ENCODE peak calls at places on chromosomes 7 and 10, in five cellular contexts. One of them, this sample, is unnamed.

GRCh38 chr10:44369851-44370250 is 15.0 kb downstream of the CXCL12 start:
- DNase-seq in HepG2: no peak
- DNase-seq in HCT116: no peak
- DNase-seq in GM12878: no peak
- DNase-seq in SK-N-SH: no peak
- DNase-seq in this sample: no peak

GRCh38 chr10:1698185-1698584 is 39.1 kb downstream of the ADARB2 start:
- DNase-seq in HepG2: no peak
- DNase-seq in HCT116: no peak
- DNase-seq in GM12878: no peak
- DNase-seq in SK-N-SH: no peak
- DNase-seq in this sample: no peak

GRCh38 chr10:42781893-42782445 is 626 bp upstream of the BMS1 start:
- DNase-seq in HepG2: no peak
- DNase-seq in HCT116: no peak
- DNase-seq in GM12878: no peak
- DNase-seq in SK-N-SH: no peak
- DNase-seq in this sample: no peak

GRCh38 chr7:151679868-151680534 is 160.3 kb upstream of the RHEB start:
- DNase-seq in HepG2: no peak
- DNase-seq in HCT116: no peak
- DNase-seq in GM12878: no peak
- DNase-seq in SK-N-SH: no peak
- DNase-seq in this sample: no peak

GRCh38 chr7:46589282-46589681 is 668.2 kb upstream of the IGFBP3 start:
- DNase-seq in HepG2: no peak
- DNase-seq in HCT116: no peak
- DNase-seq in GM12878: no peak
- DNase-seq in SK-N-SH: no peak
- DNase-seq in this sample: no peak

GRCh38 chr10:118596426-118597124 is 1.1 kb upstream of the PRLHR start:
- DNase-seq in HepG2: no peak
- DNase-seq in HCT116: no peak
- DNase-seq in GM12878: no peak
- DNase-seq in SK-N-SH: peak; percentile 60
- DNase-seq in this sample: no peak

GRCh38 chr10:33410860-33411234 is 76.4 kb upstream of the NRP1 start:
- DNase-seq in HepG2: no peak
- DNase-seq in HCT116: no peak
- DNase-seq in GM12878: no peak
- DNase-seq in SK-N-SH: no peak
- DNase-seq in this sample: no peak

GRCh38 chr7:1246871-1247526 is 14.3 kb downstream of the UNCX start:
- DNase-seq in HepG2: no peak
- DNase-seq in HCT116: no peak
- DNase-seq in GM12878: no peak
- DNase-seq in SK-N-SH: no peak
- DNase-seq in this sample: no peak

GRCh38 chr7:152338553-152338952 is 97.2 kb downstream of the KMT2C start:
- DNase-seq in HepG2: no peak
- DNase-seq in HCT116: no peak
- DNase-seq in GM12878: no peak
- DNase-seq in SK-N-SH: no peak
- DNase-seq in this sample: no peak

GRCh38 chr7:140402178-140402835 is 1.6 kb upstream of the RAB19 start:
- DNase-seq in HepG2: no peak
- DNase-seq in HCT116: no peak
- DNase-seq in GM12878: no peak
- DNase-seq in SK-N-SH: no peak
- DNase-seq in this sample: no peak

GRCh38 chr10:110007171-110007700 is 548 bp upstream of the ADD3 start:
- DNase-seq in HepG2: no peak
- DNase-seq in HCT116: no peak
- DNase-seq in GM12878: no peak
- DNase-seq in SK-N-SH: no peak
- DNase-seq in this sample: peak; percentile 71

GRCh38 chr10:103651783-103652476 is 158.4 kb downstream of the NEURL1 start:
- DNase-seq in HepG2: peak; percentile 58
- DNase-seq in HCT116: no peak
- DNase-seq in GM12878: no peak
- DNase-seq in SK-N-SH: no peak
- DNase-seq in this sample: no peak

GRCh38 chr10:43667736-43668371 is 19.2 kb upstream of the ZNF32 start:
- DNase-seq in HepG2: no peak
- DNase-seq in HCT116: no peak
- DNase-seq in GM12878: no peak
- DNase-seq in SK-N-SH: no peak
- DNase-seq in this sample: no peak

GRCh38 chr7:110595694-110596093 is 495.2 kb upstream of the LRRN3 start:
- DNase-seq in HepG2: no peak
- DNase-seq in HCT116: no peak
- DNase-seq in GM12878: no peak
- DNase-seq in SK-N-SH: no peak
- DNase-seq in this sample: peak; percentile 4

GRCh38 chr10:123502983-123503382 is 163.2 kb upstream of the GPR26 start:
- DNase-seq in HepG2: no peak
- DNase-seq in HCT116: no peak
- DNase-seq in GM12878: no peak
- DNase-seq in SK-N-SH: no peak
- DNase-seq in this sample: no peak

GRCh38 chr7:114502454-114503254 is 88.0 kb downstream of the FOXP2 start:
- DNase-seq in HepG2: no peak
- DNase-seq in HCT116: no peak
- DNase-seq in GM12878: no peak
- DNase-seq in SK-N-SH: no peak
- DNase-seq in this sample: no peak

GRCh38 chr7:155356323-155357105 is 58.8 kb downstream of the INSIG1 start:
- DNase-seq in HepG2: peak; percentile 7
- DNase-seq in HCT116: peak; percentile 31
- DNase-seq in GM12878: no peak
- DNase-seq in SK-N-SH: peak; percentile 67
- DNase-seq in this sample: peak; percentile 46

GRCh38 chr10:62131724-62132123 is 136.9 kb downstream of the RTKN2 start:
- DNase-seq in HepG2: no peak
- DNase-seq in HCT116: no peak
- DNase-seq in GM12878: no peak
- DNase-seq in SK-N-SH: no peak
- DNase-seq in this sample: no peak

GRCh38 chr7:10521306-10521705 is 452.4 kb upstream of the PHF14 start:
- DNase-seq in HepG2: no peak
- DNase-seq in HCT116: no peak
- DNase-seq in GM12878: no peak
- DNase-seq in SK-N-SH: no peak
- DNase-seq in this sample: no peak

GRCh38 chr7:107103369-107103768 is 58.9 kb downstream of the PRKAR2B start:
- DNase-seq in HepG2: no peak
- DNase-seq in HCT116: no peak
- DNase-seq in GM12878: no peak
- DNase-seq in SK-N-SH: peak; percentile 79
- DNase-seq in this sample: no peak

GRCh38 chr7:132351858-132352539 is 224.3 kb downstream of the PLXNA4 start:
- DNase-seq in HepG2: no peak
- DNase-seq in HCT116: no peak
- DNase-seq in GM12878: no peak
- DNase-seq in SK-N-SH: no peak
- DNase-seq in this sample: no peak

GRCh38 chr7:99709838-99710541 is 25.0 kb downstream of the CYP3A7 start:
- DNase-seq in HepG2: no peak
- DNase-seq in HCT116: no peak
- DNase-seq in GM12878: no peak
- DNase-seq in SK-N-SH: no peak
- DNase-seq in this sample: no peak

GRCh38 chr10:105259201-105259600 is 618.1 kb downstream of the SORCS3 start:
- DNase-seq in HepG2: no peak
- DNase-seq in HCT116: no peak
- DNase-seq in GM12878: no peak
- DNase-seq in SK-N-SH: no peak
- DNase-seq in this sample: no peak

GRCh38 chr10:74307061-74307651 is 156.1 kb downstream of the ADK start:
- DNase-seq in HepG2: no peak
- DNase-seq in HCT116: no peak
- DNase-seq in GM12878: no peak
- DNase-seq in SK-N-SH: no peak
- DNase-seq in this sample: no peak

GRCh38 chr7:97006146-97006950 is 995 bp downstream of the DLX6 start:
- DNase-seq in HepG2: peak; percentile 72
- DNase-seq in HCT116: no peak
- DNase-seq in GM12878: no peak
- DNase-seq in SK-N-SH: peak; percentile 93
- DNase-seq in this sample: no peak
- TF ChIP-seq ZBTB33 in HepG2: no peak
- TF ChIP-seq ZBTB33 in HCT116: no peak
- TF ChIP-seq ZBTB33 in GM12878: no peak
- TF ChIP-seq ZBTB33 in SK-N-SH: no peak
- TF ChIP-seq ZBTB33 in this sample: no peak

GRCh38 chr10:3464760-3465405 is 292.3 kb upstream of the PITRM1 start:
- DNase-seq in HepG2: no peak
- DNase-seq in HCT116: no peak
- DNase-seq in GM12878: no peak
- DNase-seq in SK-N-SH: no peak
- DNase-seq in this sample: no peak

GRCh38 chr10:3465406-3465891 is 292.9 kb upstream of the PITRM1 start:
- DNase-seq in HepG2: no peak
- DNase-seq in HCT116: no peak
- DNase-seq in GM12878: no peak
- DNase-seq in SK-N-SH: no peak
- DNase-seq in this sample: no peak

GRCh38 chr10:3469639-3470020 is 297.0 kb upstream of the PITRM1 start:
- DNase-seq in HepG2: no peak
- DNase-seq in HCT116: no peak
- DNase-seq in GM12878: no peak
- DNase-seq in SK-N-SH: no peak
- DNase-seq in this sample: no peak

GRCh38 chr10:3468919-3469638 is 296.5 kb upstream of the PITRM1 start:
- DNase-seq in HepG2: no peak
- DNase-seq in HCT116: peak; percentile 44
- DNase-seq in GM12878: no peak
- DNase-seq in SK-N-SH: no peak
- DNase-seq in this sample: no peak

DNA sequence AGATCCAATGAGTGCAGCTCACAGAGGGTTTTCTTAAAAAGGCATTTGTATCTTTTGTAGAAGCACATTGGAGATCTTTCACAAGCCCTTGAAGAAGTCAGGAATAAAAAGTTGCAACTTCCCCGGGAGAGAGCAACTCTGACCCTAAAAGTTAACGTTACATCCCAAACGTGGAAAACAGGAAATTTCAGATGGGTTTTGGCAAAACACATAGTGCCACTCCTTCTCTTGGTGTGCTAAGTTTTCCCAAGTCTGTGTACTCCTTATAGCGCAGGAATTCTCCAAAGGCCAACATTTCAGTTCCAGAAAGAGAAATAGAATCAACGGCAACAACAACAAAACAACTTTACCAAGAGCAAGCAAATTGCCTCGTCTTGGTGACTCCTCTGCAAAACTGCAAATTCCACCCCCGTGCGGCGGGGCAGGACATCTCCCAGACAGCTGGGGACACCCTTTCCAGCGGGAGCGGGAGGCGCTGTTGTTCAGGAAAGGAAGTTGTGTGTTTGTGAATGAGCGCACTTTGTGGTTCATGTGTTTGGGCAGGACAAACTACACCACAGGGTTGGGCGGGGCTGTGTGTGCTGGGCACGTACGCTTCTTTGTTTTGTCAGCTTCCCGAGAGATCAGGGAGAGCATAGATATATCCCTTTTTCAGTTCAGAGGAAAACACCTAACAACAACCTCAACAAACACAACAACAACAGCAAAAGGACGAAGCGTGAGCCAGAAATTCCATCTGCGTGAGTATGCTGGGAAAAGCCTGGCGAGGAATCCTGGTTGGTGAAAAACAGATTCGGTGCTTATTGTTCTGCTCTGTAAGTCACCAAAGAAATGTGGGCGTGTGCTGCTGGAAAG is 294.7 kb upstream of the PITRM1 start:
- DNase-seq in HepG2: no peak
- DNase-seq in HCT116: peak; percentile 93
- DNase-seq in GM12878: no peak
- DNase-seq in SK-N-SH: no peak
- DNase-seq in this sample: no peak
- H3K4me3 ChIP-seq in HepG2: no peak overlapping the region
- H3K4me3 ChIP-seq in HCT116: peak overlapping the region; percentile 41
- H3K4me3 ChIP-seq in GM12878: no peak overlapping the region
- H3K4me3 ChIP-seq in SK-N-SH: no peak overlapping the region
- H3K4me3 ChIP-seq in this sample: no peak overlapping the region

GRCh38 chr10:125073996-125074395 is 86.4 kb downstream of the CTBP2 start:
- DNase-seq in HepG2: no peak
- DNase-seq in HCT116: no peak
- DNase-seq in GM12878: no peak
- DNase-seq in SK-N-SH: no peak
- DNase-seq in this sample: no peak

GRCh38 chr10:125080296-125080695 is 80.1 kb downstream of the CTBP2 start:
- DNase-seq in HepG2: no peak
- DNase-seq in HCT116: no peak
- DNase-seq in GM12878: no peak
- DNase-seq in SK-N-SH: no peak
- DNase-seq in this sample: no peak

GRCh38 chr10:125079091-125079600 is 81.2 kb downstream of the CTBP2 start:
- DNase-seq in HepG2: no peak
- DNase-seq in HCT116: no peak
- DNase-seq in GM12878: no peak
- DNase-seq in SK-N-SH: no peak
- DNase-seq in this sample: no peak

GRCh38 chr10:125076121-125076825 is 84.1 kb downstream of the CTBP2 start:
- DNase-seq in HepG2: no peak
- DNase-seq in HCT116: no peak
- DNase-seq in GM12878: no peak
- DNase-seq in SK-N-SH: no peak
- DNase-seq in this sample: no peak

DNA sequence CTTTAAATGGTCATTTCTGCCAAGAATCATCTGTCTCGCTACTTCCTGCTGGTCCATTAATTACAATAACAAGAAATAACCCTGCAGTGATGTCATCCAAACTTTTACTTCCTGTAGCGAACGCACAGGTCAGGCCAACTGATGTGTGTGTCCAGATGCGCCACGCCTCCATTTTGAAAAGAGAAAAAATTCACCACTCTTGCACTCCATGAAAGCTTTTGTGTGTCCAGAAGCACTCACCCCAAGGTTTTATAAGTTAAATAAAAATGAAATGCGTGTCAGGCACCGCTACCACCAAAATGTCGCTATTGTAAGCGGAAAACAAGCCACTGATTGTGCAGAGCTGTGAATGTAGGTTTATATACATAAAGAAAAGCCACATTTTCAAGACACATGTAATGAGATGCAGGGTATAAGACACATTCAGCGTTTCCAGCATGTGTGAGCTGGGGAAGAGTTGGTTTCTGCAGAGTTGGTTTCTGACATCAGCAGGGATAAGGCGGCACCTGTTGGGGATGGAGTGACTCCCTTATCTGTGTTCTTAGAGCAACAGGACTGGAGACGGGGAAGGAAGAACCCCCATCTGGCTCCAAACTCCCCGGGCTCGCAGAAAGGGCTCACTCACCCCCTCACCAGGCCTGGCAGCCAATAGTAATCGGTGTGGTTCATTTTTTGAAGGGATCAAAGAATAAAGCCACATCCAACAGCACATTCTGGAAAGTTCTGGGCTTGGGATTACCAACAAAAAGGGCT is 83.3 kb downstream of the CTBP2 start:
- DNase-seq in HepG2: no peak
- DNase-seq in HCT116: no peak
- DNase-seq in GM12878: no peak
- DNase-seq in SK-N-SH: no peak
- DNase-seq in this sample: no peak
- TF ChIP-seq ZBTB33 in HepG2: no peak
- TF ChIP-seq ZBTB33 in HCT116: no peak
- TF ChIP-seq ZBTB33 in GM12878: no peak
- TF ChIP-seq ZBTB33 in SK-N-SH: no peak
- TF ChIP-seq ZBTB33 in this sample: peak; percentile 76

GRCh38 chr7:50564171-50564570 is 1.0 kb downstream of the DDC start:
- DNase-seq in HepG2: no peak
- DNase-seq in HCT116: no peak
- DNase-seq in GM12878: no peak
- DNase-seq in SK-N-SH: no peak
- DNase-seq in this sample: no peak
- H3K4me3 ChIP-seq in HepG2: peak overlapping the region; percentile 58
- H3K4me3 ChIP-seq in HCT116: no peak overlapping the region
- H3K4me3 ChIP-seq in GM12878: no peak overlapping the region
- H3K4me3 ChIP-seq in SK-N-SH: no peak overlapping the region
- H3K4me3 ChIP-seq in this sample: no peak overlapping the region

This sample was measured in K562.